ENCODE peak calls at places on chromosomes 13 and 19, in five cellular contexts. One of them, this sample, is unnamed.

GRCh38 chr19:31252476-31252875 is 96.8 kb downstream of the TSHZ3 start:
- DNase-seq in endothelial cell: no peak
- DNase-seq in C1 segment of cervical spinal cord: no peak
- DNase-seq in activated CD4-positive, alpha-beta T cell treated with anti-CD3 and anti-CD28 coated beads, Interleukin-2, amount 10 ng/mL, durations not matched to agents 7 days and 5 days: no peak
- DNase-seq in HCEC 1CT: no peak
- DNase-seq in this sample: no peak

GRCh38 chr13:46593403-46593802 is 40.4 kb downstream of the LRCH1 start:
- DNase-seq in activated CD4-positive, alpha-beta T cell treated with anti-CD3 and anti-CD28 coated beads, Interleukin-2, amount 10 ng/mL, durations not matched to agents 7 days and 5 days: peak
- DNase-seq in HCEC 1CT: no peak
- DNase-seq in C1 segment of cervical spinal cord: no peak
- DNase-seq in endothelial cell: no peak
- DNase-seq in this sample: no peak

GRCh38 chr13:73399347-73400216 is 340.8 kb downstream of the KLF5 start:
- DNase-seq in C1 segment of cervical spinal cord: no peak
- DNase-seq in HCEC 1CT: no peak
- DNase-seq in endothelial cell: no peak
- DNase-seq in activated CD4-positive, alpha-beta T cell treated with anti-CD3 and anti-CD28 coated beads, Interleukin-2, amount 10 ng/mL, durations not matched to agents 7 days and 5 days: no peak
- DNase-seq in this sample: no peak

GRCh38 chr19:28039677-28040381 is 1173.1 kb downstream of the UQCRFS1 start:
- DNase-seq in endothelial cell: no peak
- DNase-seq in HCEC 1CT: no peak
- DNase-seq in C1 segment of cervical spinal cord: no peak
- DNase-seq in activated CD4-positive, alpha-beta T cell treated with anti-CD3 and anti-CD28 coated beads, Interleukin-2, amount 10 ng/mL, durations not matched to agents 7 days and 5 days: no peak
- DNase-seq in this sample: no peak

GRCh38 chr13:78413887-78414553 is 189.3 kb downstream of the POU4F1 start:
- DNase-seq in HCEC 1CT: no peak
- DNase-seq in C1 segment of cervical spinal cord: no peak
- DNase-seq in activated CD4-positive, alpha-beta T cell treated with anti-CD3 and anti-CD28 coated beads, Interleukin-2, amount 10 ng/mL, durations not matched to agents 7 days and 5 days: no peak
- DNase-seq in endothelial cell: no peak
- DNase-seq in this sample: no peak

GRCh38 chr13:30333601-30334000 is 26.2 kb upstream of the KATNAL1 start:
- DNase-seq in C1 segment of cervical spinal cord: no peak
- DNase-seq in activated CD4-positive, alpha-beta T cell treated with anti-CD3 and anti-CD28 coated beads, Interleukin-2, amount 10 ng/mL, durations not matched to agents 7 days and 5 days: no peak
- DNase-seq in HCEC 1CT: no peak
- DNase-seq in endothelial cell: no peak
- DNase-seq in this sample: no peak

GRCh38 chr19:54137913-54138776 is 583 bp downstream of the CNOT3 start:
- DNase-seq in HCEC 1CT: no peak
- DNase-seq in C1 segment of cervical spinal cord: peak
- DNase-seq in endothelial cell: peak
- DNase-seq in activated CD4-positive, alpha-beta T cell treated with anti-CD3 and anti-CD28 coated beads, Interleukin-2, amount 10 ng/mL, durations not matched to agents 7 days and 5 days: peak
- DNase-seq in this sample: no peak

GRCh38 chr13:97030705-97031452 is 36.6 kb upstream of the OXGR1 start:
- DNase-seq in activated CD4-positive, alpha-beta T cell treated with anti-CD3 and anti-CD28 coated beads, Interleukin-2, amount 10 ng/mL, durations not matched to agents 7 days and 5 days: no peak
- DNase-seq in C1 segment of cervical spinal cord: no peak
- DNase-seq in HCEC 1CT: peak
- DNase-seq in endothelial cell: peak
- DNase-seq in this sample: no peak

GRCh38 chr19:56671613-56671994 is at the start of gene ZNF835:
- DNase-seq in activated CD4-positive, alpha-beta T cell treated with anti-CD3 and anti-CD28 coated beads, Interleukin-2, amount 10 ng/mL, durations not matched to agents 7 days and 5 days: peak
- DNase-seq in endothelial cell: no peak
- DNase-seq in C1 segment of cervical spinal cord: peak
- DNase-seq in HCEC 1CT: no peak
- DNase-seq in this sample: no peak

GRCh38 chr19:19997656-19998268 is 41.5 kb downstream of the ZNF682 start:
- DNase-seq in HCEC 1CT: no peak
- DNase-seq in C1 segment of cervical spinal cord: no peak
- DNase-seq in activated CD4-positive, alpha-beta T cell treated with anti-CD3 and anti-CD28 coated beads, Interleukin-2, amount 10 ng/mL, durations not matched to agents 7 days and 5 days: peak
- DNase-seq in endothelial cell: peak
- DNase-seq in this sample: peak

GRCh38 chr19:2992958-2993357 is 15.6 kb downstream of the TLE6 start:
- DNase-seq in HCEC 1CT: no peak
- DNase-seq in activated CD4-positive, alpha-beta T cell treated with anti-CD3 and anti-CD28 coated beads, Interleukin-2, amount 10 ng/mL, durations not matched to agents 7 days and 5 days: no peak
- DNase-seq in C1 segment of cervical spinal cord: no peak
- DNase-seq in endothelial cell: no peak
- DNase-seq in this sample: no peak

GRCh38 chr19:18399008-18399407 is 1.6 kb upstream of the LRRC25 start:
- DNase-seq in endothelial cell: no peak
- DNase-seq in C1 segment of cervical spinal cord: no peak
- DNase-seq in activated CD4-positive, alpha-beta T cell treated with anti-CD3 and anti-CD28 coated beads, Interleukin-2, amount 10 ng/mL, durations not matched to agents 7 days and 5 days: no peak
- DNase-seq in HCEC 1CT: peak
- DNase-seq in this sample: no peak

GRCh38 chr19:3336680-3337523 is 29.5 kb upstream of the NFIC start:
- DNase-seq in activated CD4-positive, alpha-beta T cell treated with anti-CD3 and anti-CD28 coated beads, Interleukin-2, amount 10 ng/mL, durations not matched to agents 7 days and 5 days: no peak
- DNase-seq in C1 segment of cervical spinal cord: peak
- DNase-seq in HCEC 1CT: peak
- DNase-seq in endothelial cell: no peak
- DNase-seq in this sample: no peak

GRCh38 chr19:14507704-14508246 is 10.4 kb downstream of the DNAJB1 start:
- DNase-seq in HCEC 1CT: peak
- DNase-seq in activated CD4-positive, alpha-beta T cell treated with anti-CD3 and anti-CD28 coated beads, Interleukin-2, amount 10 ng/mL, durations not matched to agents 7 days and 5 days: no peak
- DNase-seq in endothelial cell: no peak
- DNase-seq in C1 segment of cervical spinal cord: no peak
- DNase-seq in this sample: no peak

GRCh38 chr19:5030136-5030820 is 61.4 kb downstream of the KDM4B start:
- DNase-seq in HCEC 1CT: no peak
- DNase-seq in activated CD4-positive, alpha-beta T cell treated with anti-CD3 and anti-CD28 coated beads, Interleukin-2, amount 10 ng/mL, durations not matched to agents 7 days and 5 days: no peak
- DNase-seq in endothelial cell: no peak
- DNase-seq in C1 segment of cervical spinal cord: no peak
- DNase-seq in this sample: no peak

GRCh38 chr13:27194209-27194608 is 22.6 kb upstream of the USP12 start:
- DNase-seq in endothelial cell: no peak
- DNase-seq in HCEC 1CT: no peak
- DNase-seq in C1 segment of cervical spinal cord: no peak
- DNase-seq in activated CD4-positive, alpha-beta T cell treated with anti-CD3 and anti-CD28 coated beads, Interleukin-2, amount 10 ng/mL, durations not matched to agents 7 days and 5 days: no peak
- DNase-seq in this sample: no peak

GRCh38 chr19:8612807-8613171 is 2.3 kb upstream of the ADAMTS10 start:
- DNase-seq in HCEC 1CT: no peak
- DNase-seq in activated CD4-positive, alpha-beta T cell treated with anti-CD3 and anti-CD28 coated beads, Interleukin-2, amount 10 ng/mL, durations not matched to agents 7 days and 5 days: no peak
- DNase-seq in C1 segment of cervical spinal cord: no peak
- DNase-seq in endothelial cell: no peak
- DNase-seq in this sample: no peak

GRCh38 chr19:29645491-29645867 is 19.8 kb upstream of the PLEKHF1 start:
- DNase-seq in HCEC 1CT: no peak
- DNase-seq in activated CD4-positive, alpha-beta T cell treated with anti-CD3 and anti-CD28 coated beads, Interleukin-2, amount 10 ng/mL, durations not matched to agents 7 days and 5 days: no peak
- DNase-seq in endothelial cell: no peak
- DNase-seq in C1 segment of cervical spinal cord: no peak
- DNase-seq in this sample: no peak

GRCh38 chr13:41107584-41108014 is 25.0 kb downstream of the KBTBD6 start:
- DNase-seq in HCEC 1CT: no peak
- DNase-seq in activated CD4-positive, alpha-beta T cell treated with anti-CD3 and anti-CD28 coated beads, Interleukin-2, amount 10 ng/mL, durations not matched to agents 7 days and 5 days: no peak
- DNase-seq in endothelial cell: no peak
- DNase-seq in C1 segment of cervical spinal cord: no peak
- DNase-seq in this sample: peak

GRCh38 chr13:100550433-100550832 is 38.2 kb downstream of the GGACT start:
- DNase-seq in C1 segment of cervical spinal cord: no peak
- DNase-seq in endothelial cell: no peak
- DNase-seq in HCEC 1CT: peak
- DNase-seq in activated CD4-positive, alpha-beta T cell treated with anti-CD3 and anti-CD28 coated beads, Interleukin-2, amount 10 ng/mL, durations not matched to agents 7 days and 5 days: no peak
- DNase-seq in this sample: no peak

GRCh38 chr19:4379383-4380253 is 20.7 kb downstream of the SH3GL1 start:
- DNase-seq in C1 segment of cervical spinal cord: no peak
- DNase-seq in activated CD4-positive, alpha-beta T cell treated with anti-CD3 and anti-CD28 coated beads, Interleukin-2, amount 10 ng/mL, durations not matched to agents 7 days and 5 days: no peak
- DNase-seq in endothelial cell: no peak
- DNase-seq in HCEC 1CT: no peak
- DNase-seq in this sample: no peak

GRCh38 chr19:42197375-42197817 is 20.1 kb downstream of the DEDD2 start:
- DNase-seq in C1 segment of cervical spinal cord: no peak
- DNase-seq in endothelial cell: no peak
- DNase-seq in activated CD4-positive, alpha-beta T cell treated with anti-CD3 and anti-CD28 coated beads, Interleukin-2, amount 10 ng/mL, durations not matched to agents 7 days and 5 days: peak
- DNase-seq in HCEC 1CT: no peak
- DNase-seq in this sample: peak

GRCh38 chr13:80712026-80712425 is 371.1 kb upstream of the SPRY2 start:
- DNase-seq in C1 segment of cervical spinal cord: no peak
- DNase-seq in activated CD4-positive, alpha-beta T cell treated with anti-CD3 and anti-CD28 coated beads, Interleukin-2, amount 10 ng/mL, durations not matched to agents 7 days and 5 days: no peak
- DNase-seq in HCEC 1CT: peak
- DNase-seq in endothelial cell: no peak
- DNase-seq in this sample: no peak

GRCh38 chr13:108993346-108993745 is 363.9 kb downstream of the MYO16 start:
- DNase-seq in activated CD4-positive, alpha-beta T cell treated with anti-CD3 and anti-CD28 coated beads, Interleukin-2, amount 10 ng/mL, durations not matched to agents 7 days and 5 days: no peak
- DNase-seq in HCEC 1CT: peak
- DNase-seq in C1 segment of cervical spinal cord: no peak
- DNase-seq in endothelial cell: no peak
- DNase-seq in this sample: no peak

GRCh38 chr13:77213644-77214043 is 113.2 kb downstream of the MYCBP2 start:
- DNase-seq in HCEC 1CT: no peak
- DNase-seq in activated CD4-positive, alpha-beta T cell treated with anti-CD3 and anti-CD28 coated beads, Interleukin-2, amount 10 ng/mL, durations not matched to agents 7 days and 5 days: no peak
- DNase-seq in endothelial cell: no peak
- DNase-seq in C1 segment of cervical spinal cord: no peak
- DNase-seq in this sample: no peak

GRCh38 chr13:50797081-50797480 is 46.4 kb downstream of the DLEU7 start:
- DNase-seq in C1 segment of cervical spinal cord: no peak
- DNase-seq in activated CD4-positive, alpha-beta T cell treated with anti-CD3 and anti-CD28 coated beads, Interleukin-2, amount 10 ng/mL, durations not matched to agents 7 days and 5 days: no peak
- DNase-seq in endothelial cell: no peak
- DNase-seq in HCEC 1CT: no peak
- DNase-seq in this sample: no peak

GRCh38 chr19:4365791-4366665 is 22.7 kb downstream of the MPND start:
- DNase-seq in HCEC 1CT: no peak
- DNase-seq in endothelial cell: no peak
- DNase-seq in C1 segment of cervical spinal cord: no peak
- DNase-seq in activated CD4-positive, alpha-beta T cell treated with anti-CD3 and anti-CD28 coated beads, Interleukin-2, amount 10 ng/mL, durations not matched to agents 7 days and 5 days: no peak
- DNase-seq in this sample: no peak

GRCh38 chr13:44801990-44802389 is 187.3 kb downstream of the NUFIP1 start:
- DNase-seq in HCEC 1CT: peak
- DNase-seq in C1 segment of cervical spinal cord: no peak
- DNase-seq in activated CD4-positive, alpha-beta T cell treated with anti-CD3 and anti-CD28 coated beads, Interleukin-2, amount 10 ng/mL, durations not matched to agents 7 days and 5 days: no peak
- DNase-seq in endothelial cell: no peak
- DNase-seq in this sample: no peak

GRCh38 chr19:42693760-42694350 is 46.4 kb downstream of the PSG3 start:
- DNase-seq in C1 segment of cervical spinal cord: no peak
- DNase-seq in activated CD4-positive, alpha-beta T cell treated with anti-CD3 and anti-CD28 coated beads, Interleukin-2, amount 10 ng/mL, durations not matched to agents 7 days and 5 days: no peak
- DNase-seq in endothelial cell: peak
- DNase-seq in HCEC 1CT: peak
- DNase-seq in this sample: peak

GRCh38 chr13:51541037-51541436 is 43.2 kb upstream of the WDFY2 start:
- DNase-seq in activated CD4-positive, alpha-beta T cell treated with anti-CD3 and anti-CD28 coated beads, Interleukin-2, amount 10 ng/mL, durations not matched to agents 7 days and 5 days: no peak
- DNase-seq in C1 segment of cervical spinal cord: no peak
- DNase-seq in endothelial cell: no peak
- DNase-seq in HCEC 1CT: no peak
- DNase-seq in this sample: no peak

GRCh38 chr19:13010038-13010991 is 15.0 kb downstream of the NFIX start:
- DNase-seq in endothelial cell: no peak
- DNase-seq in HCEC 1CT: no peak
- DNase-seq in activated CD4-positive, alpha-beta T cell treated with anti-CD3 and anti-CD28 coated beads, Interleukin-2, amount 10 ng/mL, durations not matched to agents 7 days and 5 days: no peak
- DNase-seq in C1 segment of cervical spinal cord: no peak
- DNase-seq in this sample: peak

GRCh38 chr13:94656766-94657165 is 55.1 kb downstream of the GPR180 start:
- DNase-seq in HCEC 1CT: peak
- DNase-seq in C1 segment of cervical spinal cord: no peak
- DNase-seq in activated CD4-positive, alpha-beta T cell treated with anti-CD3 and anti-CD28 coated beads, Interleukin-2, amount 10 ng/mL, durations not matched to agents 7 days and 5 days: no peak
- DNase-seq in endothelial cell: no peak
- DNase-seq in this sample: no peak

GRCh38 chr19:39082745-39083598 is 1.2 kb upstream of the ACP7 start:
- DNase-seq in HCEC 1CT: no peak
- DNase-seq in activated CD4-positive, alpha-beta T cell treated with anti-CD3 and anti-CD28 coated beads, Interleukin-2, amount 10 ng/mL, durations not matched to agents 7 days and 5 days: no peak
- DNase-seq in endothelial cell: peak
- DNase-seq in C1 segment of cervical spinal cord: no peak
- DNase-seq in this sample: no peak

GRCh38 chr19:41083516-41083915 is 4.7 kb upstream of the CYP2A13 start:
- DNase-seq in endothelial cell: no peak
- DNase-seq in activated CD4-positive, alpha-beta T cell treated with anti-CD3 and anti-CD28 coated beads, Interleukin-2, amount 10 ng/mL, durations not matched to agents 7 days and 5 days: no peak
- DNase-seq in C1 segment of cervical spinal cord: no peak
- DNase-seq in HCEC 1CT: no peak
- DNase-seq in this sample: no peak

This sample was measured in WTC11.